ENCODE peak calls at places on chromosomes 6 and 20, in nine cellular contexts. D is activated CD8-positive, alpha-beta memory T cell treated with anti-CD3 and anti-CD28 coated beads, Interleukin-2, amount 10 ng/mL, durations not matched to agents 7 days and 5 days; G is fibroblast of lung; C is T-helper 17 cell; M is D341Med; W is SW480; F is NCI-H2107; R is brain microvascular endothelial cell; K is stimulated activated CD4-positive, alpha-beta T cell treated with anti-CD3 and anti-CD28 coated beads, Interleukin-12 subunit alpha, Interleukin-12 subunit beta, amount 100 ng/mL, for 48 hours. N is an unnamed sample.

GRCh38 chr6:108958900-108959770 is 110.9 kb downstream of the ARMC2 start:
- DNase-seq in D (no peak), G (no peak), C (no peak), M (no peak), W (no peak), F (no peak), R (no peak), K (no peak), N (no peak)

GRCh38 chr6:99573980-99574617 is 5.6 kb upstream of the CCNC start:
- DNase-seq in D (no peak), G (no peak), C (no peak), M (no peak), W (no peak), F (no peak), R (no peak), K (no peak), N (no peak)

GRCh38 chr6:129239825-129240491 is 357.0 kb downstream of the LAMA2 start:
- DNase-seq in D (no peak), G (no peak), C (no peak), M (no peak), W (no peak), F (no peak), R (no peak), K (no peak), N (no peak)

GRCh38 chr6:78749326-78749725 is 118.0 kb upstream of the IRAK1BP1 start:
- DNase-seq in D (no peak), G (peak; percentile 75), C (no peak), M (no peak), W (no peak), F (no peak), R (no peak), K (no peak), N (no peak)

GRCh38 chr20:9269280-9269971 is 200.5 kb downstream of the PLCB4 start:
- DNase-seq in D (no peak), G (peak; percentile 60), C (no peak), M (no peak), W (no peak), F (no peak), R (peak; percentile 37), K (no peak), N (no peak)

GRCh38 chr6:10202111-10202510 is 212.8 kb downstream of the TFAP2A start:
- DNase-seq in D (no peak), G (no peak), C (no peak), M (no peak), W (peak; percentile 36), F (no peak), R (no peak), K (no peak), N (no peak)

GRCh38 chr20:37209193-37209592 is 29.8 kb upstream of the MROH8 start:
- DNase-seq in D (no peak), G (no peak), C (no peak), M (no peak), W (no peak), F (no peak), R (no peak), K (no peak), N (no peak)

GRCh38 chr20:63092660-63093215 is 86.0 kb upstream of the BHLHE23 start:
- DNase-seq in D (no peak), G (no peak), C (peak; percentile 1), M (peak; percentile 42), W (peak; percentile 73), F (no peak), R (no peak), K (no peak), N (peak; percentile 75)

GRCh38 chr20:36086767-36087166 is 67.8 kb upstream of the EPB41L1 start:
- DNase-seq in D (no peak), G (no peak), C (no peak), M (no peak), W (peak; percentile 98), F (no peak), R (no peak), K (no peak), N (no peak)

GRCh38 chr6:1201547-1202200 is 110.2 kb upstream of the FOXQ1 start:
- DNase-seq in D (no peak), G (no peak), C (no peak), M (no peak), W (peak; percentile 92), F (no peak), R (no peak), K (no peak), N (no peak)

GRCh38 chr6:134331255-134331654 is 13.3 kb upstream of the SGK1 start:
- DNase-seq in D (no peak), G (no peak), C (no peak), M (no peak), W (no peak), F (no peak), R (no peak), K (no peak), N (no peak)

GRCh38 chr6:148935705-148936306 is 189.0 kb downstream of the UST start:
- DNase-seq in D (no peak), G (peak; percentile 71), C (no peak), M (no peak), W (no peak), F (no peak), R (peak; percentile 68), K (no peak), N (no peak)

GRCh38 chr6:11398451-11399326 is 138.9 kb upstream of the TMEM170B start:
- DNase-seq in D (no peak), G (no peak), C (no peak), M (no peak), W (no peak), F (no peak), R (no peak), K (no peak), N (no peak)

GRCh38 chr6:19822134-19822533 is 15.0 kb upstream of the ID4 start:
- DNase-seq in D (no peak), G (no peak), C (no peak), M (no peak), W (no peak), F (no peak), R (no peak), K (no peak), N (no peak)

GRCh38 chr6:49121970-49122369 is 341.1 kb downstream of the MMUT start:
- DNase-seq in D (no peak), G (no peak), C (no peak), M (no peak), W (no peak), F (no peak), R (no peak), K (no peak), N (no peak)

GRCh38 chr20:2745060-2745910 is 52.7 kb downstream of the EBF4 start:
- DNase-seq in D (peak; percentile 36), G (no peak), C (no peak), M (no peak), W (no peak), F (no peak), R (no peak), K (no peak), N (peak; percentile 73)

GRCh38 chr20:45292343-45292742 is 14.3 kb upstream of the RBPJL start:
- DNase-seq in D (no peak), G (no peak), C (no peak), M (no peak), W (no peak), F (no peak), R (no peak), K (no peak), N (no peak)

GRCh38 chr6:17173071-17173470 is 71.2 kb downstream of the STMND1 start:
- DNase-seq in D (no peak), G (peak; percentile 35), C (no peak), M (no peak), W (no peak), F (no peak), R (no peak), K (no peak), N (no peak)

GRCh38 chr20:18727032-18727508 is 86.5 kb upstream of the SCP2D1 start:
- DNase-seq in D (no peak), G (no peak), C (no peak), M (no peak), W (no peak), F (no peak), R (no peak), K (no peak), N (no peak)

GRCh38 chr20:25867776-25868649 is 171.4 kb upstream of the ZNF337 start:
- DNase-seq in D (peak; percentile 62), G (peak; percentile 50), C (peak; percentile 53), M (no peak), W (no peak), F (no peak), R (peak; percentile 77), K (peak; percentile 60), N (peak; percentile 88)

GRCh38 chr6:160477901-160478300 is 129.7 kb downstream of the SLC22A3 start:
- DNase-seq in D (no peak), G (peak; percentile 40), C (no peak), M (no peak), W (no peak), F (no peak), R (no peak), K (no peak), N (no peak)

GRCh38 chr20:37237656-37238055 is 24.0 kb downstream of the GHRH start:
- DNase-seq in D (no peak), G (no peak), C (no peak), M (no peak), W (no peak), F (no peak), R (no peak), K (no peak), N (no peak)

GRCh38 chr6:161048636-161049035 is 57.1 kb downstream of the MAP3K4 start:
- DNase-seq in D (no peak), G (peak; percentile 76), C (no peak), M (no peak), W (no peak), F (no peak), R (peak; percentile 70), K (no peak), N (no peak)

GRCh38 chr6:23446394-23447001 is 679.5 kb upstream of the NRSN1 start:
- DNase-seq in D (no peak), G (peak; percentile 58), C (no peak), M (peak; percentile 30), W (peak; percentile 44), F (peak; percentile 65), R (peak; percentile 46), K (no peak), N (no peak)

GRCh38 chr20:62776692-62777527 is 19.4 kb upstream of the MRGBP start:
- DNase-seq in D (peak; percentile 88), G (no peak), C (no peak), M (peak; percentile 75), W (peak; percentile 93), F (no peak), R (no peak), K (peak; percentile 45), N (no peak)

GRCh38 chr6:123965894-123966293 is 162.2 kb downstream of the NKAIN2 start:
- DNase-seq in D (no peak), G (peak; percentile 4), C (no peak), M (peak; percentile 18), W (no peak), F (peak; percentile 59), R (no peak), K (no peak), N (no peak)

GRCh38 chr6:101883398-101883975 is 490.0 kb downstream of the GRIK2 start:
- DNase-seq in D (no peak), G (peak; percentile 4), C (no peak), M (no peak), W (no peak), F (no peak), R (peak; percentile 15), K (no peak), N (no peak)